ENCODE peak calls at places on chromosomes 13 and 19, in seven cellular contexts. G, K, L, Y, F, N and A are unnamed samples.

GRCh38 chr19:2856457-2857055 is 10.6 kb upstream of the ZNF556 start:
- DNase-seq in G (no peak), K (no peak), L (no peak), Y (no peak), F (no peak), N (no peak), A (no peak)

GRCh38 chr19:39297931-39298634 is 1.9 kb downstream of the IFNL1 start:
- DNase-seq in G (no peak), K (no peak), L (no peak), Y (no peak), F (no peak), N (no peak), A (no peak)

GRCh38 chr13:113650731-113651148 is 7.3 kb downstream of the ATP4B start:
- DNase-seq in G (no peak), K (no peak), L (no peak), Y (no peak), F (no peak), N (peak), A (no peak)

GRCh38 chr19:53041366-53041765 is 3.2 kb upstream of the ERVV-2 start:
- DNase-seq in G (no peak), K (no peak), L (no peak), Y (no peak), F (no peak), N (no peak), A (no peak)

GRCh38 chr19:615619-616018 is 17.7 kb downstream of the POLRMT start:
- DNase-seq in G (no peak), K (no peak), L (no peak), Y (no peak), F (no peak), N (no peak), A (no peak)

GRCh38 chr19:28426902-28427232 is 786.1 kb downstream of the UQCRFS1 start:
- DNase-seq in G (no peak), K (no peak), L (peak), Y (no peak), F (no peak), N (no peak), A (no peak)

GRCh38 chr19:46000497-46001246 is 5.4 kb downstream of the CCDC61 start:
- DNase-seq in G (no peak), K (no peak), L (no peak), Y (peak), F (no peak), N (no peak), A (no peak)

GRCh38 chr19:10543420-10544241 is at the start of gene ATG4D:
- DNase-seq in G (peak), K (peak), L (peak), Y (peak), F (peak), N (peak), A (peak)

GRCh38 chr13:44013666-44014291 is 134.1 kb downstream of the LACC1 start:
- DNase-seq in G (peak), K (no peak), L (peak), Y (no peak), F (no peak), N (no peak), A (no peak)

GRCh38 chr13:71242191-71242590 is 624.8 kb downstream of the DACH1 start:
- DNase-seq in G (no peak), K (no peak), L (no peak), Y (no peak), F (no peak), N (peak), A (no peak)

GRCh38 chr13:110616103-110617101 is 1.1 kb downstream of the NAXD start:
- DNase-seq in G (peak), K (peak), L (peak), Y (peak), F (peak), N (peak), A (peak)

GRCh38 chr19:35153701-35154534 is 617 bp upstream of the FXYD5 start:
- DNase-seq in G (no peak), K (no peak), L (no peak), Y (peak), F (no peak), N (peak), A (no peak)

GRCh38 chr19:42284641-42285341 is 15.7 kb downstream of the CIC start:
- DNase-seq in G (no peak), K (no peak), L (no peak), Y (no peak), F (no peak), N (no peak), A (peak)

GRCh38 chr13:71046360-71047079 is 820.5 kb downstream of the DACH1 start:
- DNase-seq in G (no peak), K (no peak), L (no peak), Y (no peak), F (no peak), N (no peak), A (no peak)

GRCh38 chr19:4199699-4200293 is 17.3 kb downstream of the ANKRD24 start:
- DNase-seq in G (no peak), K (no peak), L (no peak), Y (no peak), F (no peak), N (no peak), A (no peak)

GRCh38 chr19:16769385-16769784 is 49.7 kb downstream of the NWD1 start:
- DNase-seq in G (no peak), K (no peak), L (no peak), Y (no peak), F (no peak), N (no peak), A (no peak)

GRCh38 chr19:27922970-27923369 is 1290.0 kb downstream of the UQCRFS1 start:
- DNase-seq in G (no peak), K (no peak), L (no peak), Y (no peak), F (no peak), N (no peak), A (no peak)

GRCh38 chr13:72643339-72643989 is 84.0 kb downstream of the MZT1 start:
- DNase-seq in G (peak), K (no peak), L (peak), Y (peak), F (no peak), N (no peak), A (peak)

GRCh38 chr13:45068036-45069001 is 52.0 kb upstream of the GTF2F2 start:
- DNase-seq in G (no peak), K (no peak), L (no peak), Y (peak), F (no peak), N (no peak), A (no peak)

GRCh38 chr13:111114362-111115050 is 604 bp upstream of the ARHGEF7 start:
- DNase-seq in G (peak), K (peak), L (no peak), Y (no peak), F (peak), N (peak), A (peak)

GRCh38 chr13:35818577-35819165 is 312.5 kb downstream of the DCLK1 start:
- DNase-seq in G (peak), K (no peak), L (peak), Y (peak), F (no peak), N (no peak), A (no peak)

GRCh38 chr13:28531195-28531955 is 36.4 kb upstream of the FLT1 start:
- DNase-seq in G (peak), K (no peak), L (no peak), Y (peak), F (no peak), N (peak), A (no peak)

GRCh38 chr19:46076951-46077814 is 36.4 kb upstream of the IGFL4 start:
- DNase-seq in G (peak), K (no peak), L (peak), Y (peak), F (peak), N (no peak), A (peak)

DNA sequence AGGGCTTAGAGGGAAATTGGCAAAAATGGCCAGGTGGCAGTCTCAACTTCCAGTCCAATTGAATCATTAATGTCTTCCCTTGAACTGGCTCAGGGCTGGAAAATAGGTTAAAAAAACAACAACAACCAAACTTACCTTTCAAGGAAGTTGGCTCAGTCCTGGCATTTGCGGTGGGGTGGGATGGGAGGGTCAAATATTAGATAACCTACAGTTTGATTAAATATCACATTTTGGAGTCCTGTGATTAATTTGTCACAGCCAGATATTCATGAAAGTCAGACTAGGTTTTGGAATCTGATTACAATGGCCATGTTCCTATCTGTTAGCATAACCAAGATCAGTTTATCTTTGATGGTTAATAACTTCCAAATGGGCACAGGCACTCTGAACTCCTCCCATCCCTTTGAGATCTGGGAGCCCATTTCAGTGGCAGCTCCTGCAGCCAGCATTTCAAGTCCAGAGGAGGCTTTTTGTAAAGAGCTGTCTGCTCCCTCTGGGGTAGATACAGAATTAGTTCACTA is 7.8 kb upstream of the DZIP1 start:
- DNase-seq in G (no peak), K (no peak), L (no peak), Y (no peak), F (no peak), N (no peak), A (no peak)
- TF ChIP-seq POLR2A in G (no peak), K (no peak), L (no peak), Y (no peak), F (no peak), N (no peak), A (no peak)

GRCh38 chr13:74098077-74098476 is 36.1 kb downstream of the KLF12 start:
- DNase-seq in G (no peak), K (no peak), L (no peak), Y (no peak), F (no peak), N (no peak), A (no peak)
- TF ChIP-seq POLR2A in G (no peak), K (no peak), L (no peak), Y (no peak), F (no peak), N (no peak), A (no peak)

GRCh38 chr19:57887195-57887941 is 1.5 kb downstream of the ZNF814 start:
- DNase-seq in G (no peak), K (no peak), L (no peak), Y (no peak), F (no peak), N (no peak), A (no peak)
- TF ChIP-seq POLR2A in G (no peak), K (no peak), L (no peak), Y (no peak), F (no peak), N (no peak), A (no peak)

GRCh38 chr19:49456351-49456750 is 3.3 kb downstream of the ALDH16A1 start:
- DNase-seq in G (no peak), K (no peak), L (no peak), Y (no peak), F (no peak), N (no peak), A (no peak)

GRCh38 chr19:49453013-49453756 is at the start of gene ALDH16A1:
- DNase-seq in G (peak), K (peak), L (peak), Y (peak), F (peak), N (peak), A (peak)

GRCh38 chr19:49455729-49456128 is 2.7 kb downstream of the ALDH16A1 start:
- DNase-seq in G (no peak), K (no peak), L (no peak), Y (no peak), F (no peak), N (no peak), A (no peak)

GRCh38 chr19:49451430-49452181 is at the start of gene PIH1D1:
- DNase-seq in G (peak), K (peak), L (peak), Y (peak), F (peak), N (peak), A (peak)

DNA sequence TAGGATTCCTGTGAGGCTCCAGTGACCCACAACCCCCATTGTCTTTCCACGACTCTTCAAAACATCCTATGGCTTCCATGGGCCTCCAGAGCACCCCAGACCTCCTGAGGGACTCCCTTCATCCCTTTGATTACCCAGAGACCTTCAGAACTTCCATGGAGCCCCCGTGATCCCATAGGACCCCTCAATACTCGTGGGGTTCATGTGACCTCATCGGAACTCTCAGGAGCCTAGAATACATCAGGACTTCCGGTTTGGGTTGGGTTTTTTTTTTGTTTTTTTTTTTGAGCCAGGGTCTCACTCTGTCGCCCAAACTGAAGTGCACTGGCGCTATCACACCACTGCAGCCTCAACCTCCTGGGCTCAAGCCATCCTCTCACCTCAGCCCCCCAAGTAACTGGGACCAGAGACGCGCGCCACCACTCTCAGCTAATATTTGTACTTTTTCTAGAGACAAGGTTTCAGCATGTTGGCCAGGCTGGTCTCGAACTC is 778 bp downstream of the ALDH16A1 start:
- DNase-seq in G (no peak), K (no peak), L (no peak), Y (no peak), F (no peak), N (no peak), A (no peak)
- TF ChIP-seq POLR2A in G (no peak), K (no peak), L (no peak), Y (no peak), F (no peak), N (no peak), A (no peak)

GRCh38 chr19:7098701-7099596 is 29.4 kb downstream of the ZNF557 start:
- DNase-seq in G (peak), K (peak), L (peak), Y (peak), F (peak), N (peak), A (peak)
- TF ChIP-seq POLR2A in G (peak), K (no peak), L (peak), Y (peak), F (no peak), N (no peak), A (peak)

GRCh38 chr19:48613852-48614435 is 932 bp downstream of the FAM83E start:
- DNase-seq in G (no peak), K (no peak), L (no peak), Y (no peak), F (no peak), N (no peak), A (no peak)
- TF ChIP-seq POLR2A in G (peak), K (no peak), L (no peak), Y (no peak), F (no peak), N (no peak), A (no peak)